ENCODE peak calls at places on chromosomes 7 and 10, in four cellular contexts. D, Q, R and A are unnamed samples.

GRCh38 chr10:34495938-34496337 is 319.2 kb downstream of the PARD3 start:
- DNase-seq in R (no peak), D (no peak), Q (no peak), A (no peak)

GRCh38 chr10:132616995-132617780 is 79.6 kb downstream of the INPP5A start:
- DNase-seq in Q (no peak), D (no peak), R (no peak), A (no peak)

GRCh38 chr10:124637091-124637700 is 107.0 kb downstream of the FAM53B start:
- DNase-seq in R (no peak), D (no peak), Q (no peak), A (no peak)

GRCh38 chr7:80661729-80662128 is 23.3 kb downstream of the CD36 start:
- DNase-seq in R (no peak), Q (no peak), D (no peak), A (no peak)

GRCh38 chr10:61283489-61284221 is 169.5 kb downstream of the TMEM26 start:
- DNase-seq in Q (no peak), R (no peak), D (no peak), A (no peak)

GRCh38 chr10:1063232-1063862 is 7.2 kb downstream of the WDR37 start:
- DNase-seq in D (no peak), R (no peak), Q (no peak), A (no peak)

GRCh38 chr7:23619141-23619540 is 22.0 kb downstream of the CCDC126 start:
- DNase-seq in Q (no peak), D (no peak), R (no peak), A (no peak)

GRCh38 chr7:17302575-17303142 is 4.2 kb downstream of the AHR start:
- DNase-seq in R (no peak), Q (no peak), D (no peak), A (no peak)

GRCh38 chr10:109726473-109726872 is 196.8 kb downstream of the XPNPEP1 start:
- DNase-seq in D (no peak), Q (no peak), R (no peak), A (no peak)

GRCh38 chr7:155471728-155472127 is 13.8 kb downstream of the EN2 start:
- DNase-seq in R (no peak), D (no peak), Q (no peak), A (peak; percentile 76)

GRCh38 chr7:81776972-81777371 is 7.1 kb upstream of the HGF start:
- DNase-seq in D (no peak), R (no peak), Q (no peak), A (peak; percentile 13)

GRCh38 chr10:128362514-128362913 is 236.3 kb upstream of the MKI67 start:
- DNase-seq in R (no peak), D (no peak), Q (no peak), A (no peak)

GRCh38 chr10:130954326-130954905 is 357.1 kb downstream of the TCERG1L start:
- DNase-seq in R (no peak), Q (no peak), D (peak; percentile 16), A (no peak)

GRCh38 chr10:66586897-66587679 is 338.7 kb upstream of the LRRTM3 start:
- DNase-seq in Q (no peak), D (no peak), R (no peak), A (no peak)

GRCh38 chr7:121054925-121055324 is 66.4 kb downstream of the CPED1 start:
- DNase-seq in D (no peak), R (no peak), Q (no peak), A (no peak)

GRCh38 chr7:44286182-44286617 is 39.2 kb downstream of the CAMK2B start:
- DNase-seq in R (no peak), Q (peak; percentile 6), D (peak; percentile 17), A (no peak)

GRCh38 chr10:97534746-97535367 is 36.1 kb downstream of the UBTD1 start:
- DNase-seq in R (no peak), Q (no peak), D (no peak), A (no peak)

GRCh38 chr10:19638173-19638872 is 177.9 kb upstream of the PLXDC2 start:
- DNase-seq in R (no peak), D (no peak), Q (no peak), A (no peak)

GRCh38 chr10:130179640-130180039 is 43.4 kb downstream of the GLRX3 start:
- DNase-seq in Q (no peak), D (no peak), R (no peak), A (peak; percentile 21)

GRCh38 chr10:88156341-88156740 is 292.9 kb downstream of the PTEN start:
- DNase-seq in Q (no peak), D (no peak), R (no peak), A (no peak)

GRCh38 chr10:133401500-133401899 is 7.5 kb downstream of the MTG1 start:
- DNase-seq in D (peak; percentile 22), R (no peak), Q (no peak), A (no peak)

GRCh38 chr7:39434012-39434411 is 132.2 kb upstream of the YAE1 start:
- DNase-seq in R (no peak), Q (no peak), D (no peak), A (no peak)

GRCh38 chr10:75664968-75665367 is 233.5 kb downstream of the LRMDA start:
- DNase-seq in Q (no peak), R (no peak), D (no peak), A (no peak)

GRCh38 chr10:51510231-51510630 is 189.2 kb downstream of the CSTF2T start:
- DNase-seq in D (no peak), R (no peak), Q (no peak), A (no peak)

GRCh38 chr7:492714-493065 is 27.0 kb downstream of the PDGFA start:
- DNase-seq in R (peak; percentile 56), D (no peak), Q (no peak), A (peak; percentile 76)